ENCODE peak calls at places on chromosomes 5 and 9, in six cellular contexts. K is neuronal stem cell, A is IMR-90, V is mesendoderm, I is H1, M is trophoblast cell. H is an unnamed sample.

GRCh38 chr5:160438316-160439204 is 16.9 kb downstream of the PTTG1 start:
- DNase-seq in A (peak), M (peak), V (peak), K (peak), I (peak), H (peak)

GRCh38 chr5:173187054-173187743 is 42.9 kb downstream of the BNIP1 start:
- DNase-seq in A (no peak), K (no peak), I (peak), V (no peak), M (no peak), H (no peak)

GRCh38 chr5:163478982-163479271 is 18.5 kb downstream of the HMMR start:
- DNase-seq in M (no peak), V (no peak), A (no peak), K (no peak), I (no peak), H (no peak)

GRCh38 chr9:79264511-79265448 is 307.0 kb upstream of the TLE4 start:
- DNase-seq in M (no peak), K (no peak), I (no peak), A (no peak), V (no peak), H (peak)

GRCh38 chr9:37942616-37943328 is 38.8 kb upstream of the SLC25A51 start:
- DNase-seq in A (no peak), M (no peak), I (no peak), K (no peak), V (no peak), H (no peak)

GRCh38 chr5:139633295-139634027 is 14.7 kb upstream of the CXXC5 start:
- DNase-seq in V (peak), A (peak), K (peak), M (peak), I (no peak), H (peak)

GRCh38 chr5:69485471-69485870 is 7.1 kb upstream of the OCLN start:
- DNase-seq in A (no peak), K (no peak), V (no peak), M (no peak), I (no peak), H (no peak)

GRCh38 chr9:91758491-91758981 is 191.5 kb downstream of the ROR2 start:
- DNase-seq in V (peak), M (peak), K (peak), I (peak), A (peak), H (peak)

GRCh38 chr9:8235489-8235888 is 435.9 kb upstream of the DMAC1 start:
- DNase-seq in K (no peak), A (no peak), M (no peak), I (no peak), V (no peak), H (no peak)

GRCh38 chr5:35821513-35821912 is 35.2 kb upstream of the IL7R start:
- DNase-seq in K (no peak), V (no peak), M (no peak), I (no peak), A (no peak), H (no peak)

GRCh38 chr5:45622365-45622764 is 73.8 kb downstream of the HCN1 start:
- DNase-seq in A (no peak), M (no peak), I (no peak), K (no peak), V (no peak), H (no peak)

GRCh38 chr9:20597862-20598261 is 24.4 kb downstream of the MLLT3 start:
- DNase-seq in M (no peak), I (no peak), K (no peak), A (peak), V (no peak), H (no peak)

GRCh38 chr5:153489611-153490010 is 859 bp upstream of the GRIA1 start:
- DNase-seq in I (no peak), M (peak), A (peak), V (no peak), K (no peak), H (peak)

GRCh38 chr9:123389070-123389469 is 33.1 kb downstream of the CRB2 start:
- DNase-seq in K (no peak), V (no peak), M (no peak), A (no peak), I (no peak), H (no peak)

GRCh38 chr9:32350682-32351081 is 33.8 kb upstream of the ACO1 start:
- DNase-seq in I (no peak), M (peak), V (peak), K (no peak), A (peak), H (peak)

GRCh38 chr9:18678846-18679245 is 204.9 kb downstream of the ADAMTSL1 start:
- DNase-seq in I (no peak), K (no peak), V (no peak), M (no peak), A (no peak), H (no peak)

GRCh38 chr9:135700525-135700924 is 1.2 kb upstream of the SOHLH1 start:
- DNase-seq in A (no peak), K (no peak), M (no peak), V (no peak), I (no peak), H (no peak)

GRCh38 chr5:114830114-114830513 is 339.6 kb downstream of the TRIM36 start:
- DNase-seq in A (no peak), I (no peak), V (no peak), K (peak), M (no peak), H (no peak)

GRCh38 chr5:132257131-132258101 is at the start of gene PDLIM4:
- DNase-seq in V (peak), K (peak), M (peak), A (no peak), I (no peak), H (peak)

GRCh38 chr9:124590886-124591641 is 83.9 kb upstream of the NR5A1 start:
- DNase-seq in I (no peak), K (no peak), A (no peak), V (no peak), M (peak), H (peak)

GRCh38 chr5:142769793-142770649 is at the start of gene ARHGAP26:
- DNase-seq in I (peak), M (peak), K (peak), A (peak), V (peak), H (peak)

GRCh38 chr9:73869261-73869660 is 627.9 kb upstream of the RORB start:
- DNase-seq in I (no peak), K (no peak), M (peak), V (no peak), A (no peak), H (peak)

DNA sequence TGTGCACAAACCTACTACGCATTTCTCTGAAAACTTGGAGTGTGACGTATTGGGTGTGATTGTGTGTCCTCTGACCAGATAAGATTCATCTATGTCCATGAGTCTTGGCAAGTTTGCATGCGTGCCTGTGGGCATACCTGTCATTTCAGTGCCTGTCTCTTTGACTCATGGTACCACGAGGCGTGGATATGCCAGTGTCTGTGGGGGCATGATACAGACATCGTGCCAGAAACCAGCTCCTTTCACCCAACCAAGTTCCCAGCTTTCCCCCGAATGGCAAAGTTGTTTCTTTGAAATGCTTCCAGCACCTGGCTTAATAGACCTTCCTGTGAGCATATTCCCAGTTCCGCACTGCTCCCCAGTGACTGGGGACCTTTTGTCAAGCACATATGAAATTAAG is 241.9 kb upstream of the MVB12B start:
- DNase-seq in M (no peak), I (no peak), V (no peak), K (no peak), A (no peak), H (no peak)
- H3K23ac ChIP-seq in M (no peak), I (no peak), V (no peak), K (no peak), A (no peak), H (no peak)

DNA sequence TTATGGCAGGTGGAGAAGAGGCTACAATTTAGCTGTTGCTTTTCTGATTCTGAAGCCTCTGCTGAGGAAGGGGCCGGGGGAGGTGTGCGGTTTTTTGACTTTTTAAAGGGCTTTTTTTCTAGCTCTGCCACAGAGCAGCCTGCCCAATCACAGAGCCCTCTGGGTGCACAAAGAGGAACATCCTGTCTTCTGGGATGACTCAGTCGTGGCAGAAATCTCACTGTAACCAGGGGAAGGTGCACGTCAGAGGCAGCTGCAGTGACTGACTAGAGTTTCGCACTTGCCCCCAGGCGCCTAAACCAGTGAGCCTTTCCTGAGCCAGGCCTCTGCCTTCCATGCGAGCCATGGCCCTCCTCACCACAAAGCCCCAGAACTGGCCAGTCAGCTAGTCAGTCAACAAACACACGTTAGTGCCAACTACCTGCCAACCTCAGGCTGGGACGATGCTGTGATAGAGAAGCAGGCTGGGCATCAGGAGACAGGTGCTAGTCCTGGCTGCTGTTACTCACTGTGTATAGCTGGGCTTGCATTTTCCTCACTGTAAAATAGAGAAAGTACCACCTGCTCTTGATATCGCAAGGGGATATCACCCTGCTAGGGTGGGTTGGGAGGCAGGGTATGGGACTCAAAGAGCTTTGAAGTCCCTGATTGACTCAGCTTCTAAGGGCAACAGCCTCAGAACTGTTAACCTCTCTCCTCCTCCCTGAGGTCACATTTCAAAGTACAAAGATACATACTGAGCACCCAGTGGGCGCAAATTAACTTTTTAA is 2.2 kb downstream of the AKNA start:
- DNase-seq in A (peak), M (peak), I (no peak), V (peak), K (no peak), H (peak)
- H3K4me3 ChIP-seq in A (no peak), M (no peak), I (no peak), V (no peak), K (no peak), H (no peak)

GRCh38 chr5:1959911-1960581 is 77.3 kb upstream of the IRX4 start:
- DNase-seq in A (no peak), M (no peak), V (no peak), K (no peak), I (no peak), H (no peak)
- H4K8ac ChIP-seq in A (no peak), M (no peak), V (no peak), K (peak), I (no peak), H (no peak)

GRCh38 chr9:72141484-72141883 is 7.8 kb upstream of the GDA start:
- DNase-seq in K (no peak), A (no peak), V (no peak), M (no peak), I (no peak), H (no peak)
- H3K23ac ChIP-seq in K (no peak), A (no peak), V (no peak), M (no peak), I (no peak), H (no peak)

DNA sequence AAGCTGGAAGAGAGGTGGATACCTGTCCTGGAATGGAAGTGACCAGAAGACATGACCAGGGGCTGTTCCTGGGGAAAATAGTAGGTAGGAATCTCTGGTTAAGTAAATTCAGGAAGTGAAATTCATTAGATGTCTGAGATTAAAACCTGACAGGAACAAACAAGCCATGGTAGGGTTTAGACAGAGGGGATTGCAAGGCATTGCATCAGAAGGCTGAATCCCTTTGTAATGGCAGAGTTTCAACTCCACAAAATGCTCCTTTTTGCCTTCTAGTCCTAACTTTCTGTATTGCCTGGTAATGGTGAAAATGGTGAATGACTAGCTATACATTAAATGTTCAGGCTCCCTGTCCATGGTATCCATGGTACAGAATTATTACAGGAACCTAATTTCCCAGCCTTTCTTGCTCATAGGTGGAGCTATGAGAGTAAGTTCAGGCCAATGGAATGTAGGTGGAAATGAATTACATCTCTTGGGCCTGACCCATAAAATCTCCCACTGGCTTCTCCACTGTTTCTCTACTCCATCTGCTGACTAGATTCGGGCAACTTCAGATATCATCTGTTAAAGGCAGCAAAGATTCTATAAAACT is 113.4 kb upstream of the CNTLN start:
- DNase-seq in A (peak), I (no peak), V (peak), M (no peak), K (no peak), H (peak)
- H3K4me3 ChIP-seq in A (no peak), I (no peak), V (no peak), M (no peak), K (no peak), H (no peak)

GRCh38 chr9:87609002-87609401 is 111.3 kb downstream of the DAPK1 start:
- DNase-seq in I (no peak), V (no peak), M (no peak), K (no peak), A (no peak), H (no peak)
- H4K8ac ChIP-seq in I (no peak), V (no peak), M (no peak), K (no peak), A (no peak), H (no peak)

GRCh38 chr5:128446-128845 is 36.5 kb downstream of the PLEKHG4B start:
- DNase-seq in K (no peak), M (no peak), A (no peak), I (no peak), V (no peak), H (no peak)

GRCh38 chr5:126806-127205 is 34.8 kb downstream of the PLEKHG4B start:
- DNase-seq in V (no peak), A (no peak), M (no peak), I (no peak), K (no peak), H (no peak)

GRCh38 chr5:129820-130219 is 37.9 kb downstream of the PLEKHG4B start:
- DNase-seq in K (no peak), V (peak), M (no peak), I (no peak), A (peak), H (peak)

GRCh38 chr5:130471-131175 is 38.7 kb downstream of the PLEKHG4B start:
- DNase-seq in V (no peak), I (no peak), M (peak), K (no peak), A (peak), H (peak)

GRCh38 chr5:129148-129547 is 37.2 kb downstream of the PLEKHG4B start:
- DNase-seq in V (no peak), I (no peak), K (no peak), M (no peak), A (no peak), H (no peak)
- H3K23ac ChIP-seq in V (no peak), I (no peak), K (no peak), M (no peak), A (no peak), H (no peak)

GRCh38 chr5:82277613-82277986 is 554 bp downstream of the RPS23 start:
- DNase-seq in I (no peak), V (peak), A (no peak), M (peak), K (no peak), H (no peak)

GRCh38 chr5:82278711-82279370 is 687 bp upstream of the RPS23 start:
- DNase-seq in M (no peak), K (no peak), A (no peak), V (no peak), I (no peak), H (no peak)

GRCh38 chr5:82277987-82278710 is at the start of gene RPS23:
- DNase-seq in I (no peak), V (peak), M (peak), A (peak), K (peak), H (peak)

GRCh38 chr5:82275267-82275664 is 2.9 kb downstream of the RPS23 start:
- DNase-seq in V (no peak), M (no peak), A (no peak), I (no peak), K (no peak), H (no peak)

GRCh38 chr5:82276800-82277612 is 1.1 kb downstream of the RPS23 start:
- DNase-seq in M (no peak), I (no peak), A (no peak), K (no peak), V (no peak), H (no peak)
- H3K4me3 ChIP-seq in M (peak), I (peak), A (peak), K (peak), V (peak), H (no peak)

H was measured in mesenchymal stem cell.